ENCODE peak calls at places on chromosomes 3 and 15, in nine cellular contexts. W is A549, D is body of pancreas, G is transverse colon, P is pancreas, Z is lower lobe of right lung, I is lung, K is endodermal cell, Q is thyroid gland. A is an unnamed sample.

GRCh38 chr3:195750797-195751520 is 30.2 kb downstream of the MUC20 start:
- DNase-seq in W (no peak), D (no peak), G (no peak), P (no peak), Z (peak; percentile 43), I (no peak), K (no peak), Q (no peak), A (no peak)

GRCh38 chr3:193680220-193680619 is 87.2 kb downstream of the OPA1 start:
- DNase-seq in W (no peak), D (no peak), G (no peak), P (no peak), Z (no peak), I (no peak), K (no peak), Q (no peak), A (no peak)

GRCh38 chr3:12357456-12357855 is 68.6 kb downstream of the PPARG start:
- DNase-seq in W (no peak), D (no peak), G (no peak), P (no peak), Z (no peak), I (no peak), K (no peak), Q (no peak), A (no peak)

GRCh38 chr15:64426845-64427465 is 33.4 kb upstream of the ZNF609 start:
- DNase-seq in W (no peak), D (peak; percentile 13), G (no peak), P (no peak), Z (no peak), I (no peak), K (no peak), Q (no peak), A (no peak)

GRCh38 chr3:34178415-34178814 is 380.0 kb downstream of the PDCD6IP start:
- DNase-seq in W (no peak), D (no peak), G (no peak), P (no peak), Z (no peak), I (no peak), K (no peak), Q (no peak), A (no peak)

GRCh38 chr3:143480306-143480852 is 360.8 kb downstream of the CHST2 start:
- DNase-seq in W (no peak), D (no peak), G (no peak), P (no peak), Z (no peak), I (no peak), K (no peak), Q (no peak), A (no peak)

GRCh38 chr3:21274000-21274671 is 476.9 kb downstream of the ZNF385D start:
- DNase-seq in W (no peak), D (no peak), G (no peak), P (no peak), Z (no peak), I (no peak), K (no peak), Q (no peak), A (no peak)

GRCh38 chr15:31856581-31856980 is 173.7 kb upstream of the CHRNA7 start:
- DNase-seq in W (no peak), D (no peak), G (no peak), P (no peak), Z (no peak), I (no peak), K (no peak), Q (no peak), A (no peak)

GRCh38 chr3:52684184-52684583 is 1.5 kb downstream of the PBRM1 start:
- DNase-seq in W (no peak), D (no peak), G (no peak), P (no peak), Z (no peak), I (no peak), K (no peak), Q (no peak), A (no peak)
- H3K4me3 ChIP-seq in W (peak overlapping the region; percentile 83), D (no peak overlapping the region), G (no peak overlapping the region), P (peak overlapping the region; percentile 88), Z (peak overlapping the region; percentile 91), I (no peak overlapping the region), K (peak overlapping the region; percentile 88), Q (peak overlapping the region; percentile 71), A (peak overlapping the region; percentile 98)

DNA sequence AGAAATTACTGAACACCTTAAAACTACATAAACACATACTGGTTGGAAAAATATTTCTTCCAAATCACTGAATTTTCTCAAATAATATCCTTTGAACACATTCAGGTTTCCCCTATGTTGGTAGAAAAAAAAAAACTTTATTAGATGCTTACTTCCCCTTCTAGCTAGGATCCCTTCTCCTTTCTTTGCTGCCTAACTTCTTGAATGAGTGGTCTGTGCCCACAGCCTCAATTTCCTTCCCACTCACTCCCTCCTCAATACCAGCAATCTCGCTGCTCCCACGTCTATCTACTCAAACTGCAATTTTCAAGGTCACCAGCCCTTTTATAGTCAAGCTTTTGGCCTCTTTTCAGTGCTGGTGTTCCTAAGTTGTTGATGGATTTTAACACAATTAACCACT is 8.3 kb downstream of the CD200R1 start:
- DNase-seq in W (no peak), D (no peak), G (no peak), P (no peak), Z (no peak), I (no peak), K (no peak), Q (no peak), A (no peak)
- H3K27ac ChIP-seq in W (no peak overlapping the region), D (no peak overlapping the region), G (no peak overlapping the region), P (no peak overlapping the region), Z (no peak overlapping the region), I (no peak overlapping the region), K (no peak overlapping the region), Q (no peak overlapping the region), A (no peak overlapping the region)

GRCh38 chr15:27092404-27092803 is 121.4 kb downstream of the GABRG3 start:
- DNase-seq in W (no peak), D (no peak), G (no peak), P (no peak), Z (no peak), I (no peak), K (no peak), Q (no peak), A (no peak)
- H3K4me3 ChIP-seq in W (no peak overlapping the region), D (no peak overlapping the region), G (no peak overlapping the region), P (no peak overlapping the region), Z (no peak overlapping the region), I (no peak overlapping the region), K (no peak overlapping the region), Q (no peak overlapping the region), A (no peak overlapping the region)

GRCh38 chr3:14328422-14328821 is 74.0 kb upstream of the SLC6A6 start:
- DNase-seq in W (no peak), D (no peak), G (no peak), P (no peak), Z (no peak), I (no peak), K (no peak), Q (no peak), A (no peak)

GRCh38 chr3:14322667-14323295 is 79.6 kb upstream of the SLC6A6 start:
- DNase-seq in W (no peak), D (no peak), G (no peak), P (no peak), Z (no peak), I (no peak), K (no peak), Q (no peak), A (no peak)

GRCh38 chr3:14323401-14324223 is 78.8 kb upstream of the SLC6A6 start:
- DNase-seq in W (no peak), D (no peak), G (no peak), P (no peak), Z (no peak), I (no peak), K (no peak), Q (no peak), A (no peak)

GRCh38 chr3:14322001-14322400 is 80.4 kb upstream of the SLC6A6 start:
- DNase-seq in W (no peak), D (no peak), G (no peak), P (no peak), Z (no peak), I (no peak), K (no peak), Q (no peak), A (no peak)

DNA sequence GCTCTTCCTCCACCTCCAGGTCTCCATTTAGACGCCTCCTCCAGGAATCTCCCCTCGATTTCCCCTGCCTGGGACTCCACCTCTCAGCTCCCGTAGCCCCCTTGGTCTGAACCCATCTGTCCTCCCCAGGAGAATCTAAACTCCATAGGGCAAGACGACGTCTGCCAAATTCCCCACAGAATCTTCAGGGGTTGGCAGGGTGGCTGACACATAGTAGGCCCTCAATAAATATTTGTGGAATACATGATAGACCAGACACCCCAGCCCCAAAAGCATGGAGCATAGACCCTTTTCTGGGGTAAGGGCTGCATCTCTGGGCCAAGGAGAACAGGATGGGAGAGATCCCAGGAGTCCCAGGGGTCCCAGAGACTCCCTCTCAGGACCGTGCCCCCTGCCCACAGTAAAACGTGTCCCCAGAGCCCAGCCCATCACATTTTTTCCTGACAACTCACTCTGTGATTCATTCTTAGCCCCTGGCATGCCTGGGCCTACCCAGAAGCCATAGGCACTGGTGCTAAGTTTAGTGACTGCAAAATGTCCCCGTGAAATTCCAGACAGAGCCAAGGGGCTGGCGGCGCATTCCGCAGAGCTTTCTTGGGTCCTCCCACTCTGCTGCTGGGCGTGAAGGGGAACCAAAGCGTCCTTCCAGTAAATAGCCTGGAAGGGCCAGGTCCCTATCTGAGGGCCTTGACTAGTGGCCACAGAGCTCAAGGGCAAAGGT is 78.0 kb upstream of the SLC6A6 start:
- DNase-seq in W (no peak), D (no peak), G (no peak), P (no peak), Z (no peak), I (no peak), K (peak; percentile 85), Q (no peak), A (no peak)
- H3K27ac ChIP-seq in W (no peak overlapping the region), D (no peak overlapping the region), G (no peak overlapping the region), P (no peak overlapping the region), Z (no peak overlapping the region), I (no peak overlapping the region), K (no peak overlapping the region), Q (no peak overlapping the region), A (peak overlapping the region; percentile 58)

A was measured in coronary artery.